ENCODE peak calls at places on chromosomes 6 and 20, in nine cellular contexts. B is endothelial cell, D is omental fat pad, T is nephron progenitor cell, R is choroid plexus epithelial cell, N is psoas muscle, U is OCI-LY7, C is PC-9, Z is RWPE1. F is an unnamed sample.
A peak's percentile ranks its signal among the peaks of the same experiment; 100 is the strongest.

GRCh38 chr6:79524065-79524464 is 13.2 kb downstream of the LCA5 start:
- DNase-seq in D (no peak), R (no peak), Z (no peak), T (no peak), U (no peak), N (no peak), C (no peak), B (no peak), F (no peak)

GRCh38 chr6:113994934-113995342 is 24.0 kb upstream of the HDAC2 start:
- DNase-seq in Z (peak; percentile 78), D (no peak), U (peak; percentile 40), R (peak; percentile 95), N (no peak), B (peak; percentile 66), T (peak; percentile 42), C (peak; percentile 66), F (peak; percentile 14)

GRCh38 chr6:149208071-149208670 is 109.3 kb upstream of the TAB2 start:
- DNase-seq in B (no peak), D (no peak), N (no peak), U (no peak), T (no peak), Z (no peak), C (no peak), R (no peak), F (no peak)

GRCh38 chr20:14986026-14986655 is 648.7 kb upstream of the FLRT3 start:
- DNase-seq in Z (peak; percentile 24), B (no peak), R (peak; percentile 27), U (no peak), C (peak; percentile 90), D (no peak), T (no peak), N (no peak), F (no peak)

GRCh38 chr20:7387638-7388193 is 552.5 kb downstream of the HAO1 start:
- DNase-seq in T (no peak), R (no peak), D (no peak), U (no peak), B (no peak), Z (no peak), C (no peak), N (no peak), F (no peak)

GRCh38 chr6:87472525-87473418 is at the start of gene SLC35A1:
- DNase-seq in R (peak; percentile 86), T (peak; percentile 86), N (peak; percentile 93), C (peak; percentile 49), B (peak; percentile 79), D (peak; percentile 57), Z (peak; percentile 78), U (peak; percentile 86), F (peak; percentile 90)

GRCh38 chr6:156848533-156848932 is 71.4 kb downstream of the ARID1B start:
- DNase-seq in R (peak; percentile 66), U (no peak), B (no peak), T (peak; percentile 44), D (no peak), C (no peak), Z (no peak), N (peak; percentile 86), F (no peak)

GRCh38 chr6:94645191-94645590 is 932.1 kb upstream of the MANEA start:
- DNase-seq in C (no peak), U (no peak), Z (no peak), B (no peak), T (no peak), D (no peak), R (no peak), N (no peak), F (no peak)

GRCh38 chr20:6715350-6716063 is 52.0 kb upstream of the BMP2 start:
- DNase-seq in D (no peak), C (no peak), U (no peak), Z (no peak), T (no peak), B (no peak), R (no peak), N (no peak), F (no peak)

GRCh38 chr20:17395729-17396128 is 135.4 kb downstream of the BFSP1 start:
- DNase-seq in C (no peak), N (no peak), U (no peak), R (no peak), T (no peak), Z (no peak), B (no peak), D (no peak), F (no peak)

GRCh38 chr20:10683537-10683936 is 9.7 kb upstream of the JAG1 start:
- DNase-seq in N (no peak), T (no peak), R (no peak), U (no peak), Z (no peak), C (no peak), D (no peak), B (no peak), F (no peak)

GRCh38 chr6:136446579-136447182 is 103.5 kb downstream of the MAP7 start:
- DNase-seq in T (no peak), C (no peak), Z (no peak), B (no peak), N (no peak), D (no peak), U (no peak), R (peak; percentile 23), F (no peak)

GRCh38 chr20:18943542-18943941 is 130.0 kb downstream of the SCP2D1 start:
- DNase-seq in C (peak; percentile 62), Z (no peak), T (no peak), D (no peak), N (no peak), B (no peak), U (no peak), R (no peak), F (no peak)

GRCh38 chr6:3415490-3415889 is 41.4 kb downstream of the SLC22A23 start:
- DNase-seq in R (no peak), T (no peak), U (no peak), B (no peak), D (no peak), N (peak; percentile 58), C (no peak), Z (no peak), F (no peak)

GRCh38 chr20:2402271-2402980 is 21.7 kb downstream of the TGM6 start:
- DNase-seq in D (no peak), B (no peak), Z (peak; percentile 69), C (peak; percentile 51), T (no peak), R (peak; percentile 75), U (no peak), N (no peak), F (no peak)

GRCh38 chr6:81900616-81901015 is 148.1 kb upstream of the TENT5A start:
- DNase-seq in N (no peak), R (no peak), C (no peak), B (no peak), Z (no peak), T (no peak), U (no peak), D (no peak), F (no peak)

GRCh38 chr20:33908351-33908750 is 85.4 kb upstream of the RALY start:
- DNase-seq in D (no peak), R (no peak), U (no peak), N (no peak), B (no peak), Z (no peak), C (peak; percentile 74), T (no peak), F (no peak)

DNA sequence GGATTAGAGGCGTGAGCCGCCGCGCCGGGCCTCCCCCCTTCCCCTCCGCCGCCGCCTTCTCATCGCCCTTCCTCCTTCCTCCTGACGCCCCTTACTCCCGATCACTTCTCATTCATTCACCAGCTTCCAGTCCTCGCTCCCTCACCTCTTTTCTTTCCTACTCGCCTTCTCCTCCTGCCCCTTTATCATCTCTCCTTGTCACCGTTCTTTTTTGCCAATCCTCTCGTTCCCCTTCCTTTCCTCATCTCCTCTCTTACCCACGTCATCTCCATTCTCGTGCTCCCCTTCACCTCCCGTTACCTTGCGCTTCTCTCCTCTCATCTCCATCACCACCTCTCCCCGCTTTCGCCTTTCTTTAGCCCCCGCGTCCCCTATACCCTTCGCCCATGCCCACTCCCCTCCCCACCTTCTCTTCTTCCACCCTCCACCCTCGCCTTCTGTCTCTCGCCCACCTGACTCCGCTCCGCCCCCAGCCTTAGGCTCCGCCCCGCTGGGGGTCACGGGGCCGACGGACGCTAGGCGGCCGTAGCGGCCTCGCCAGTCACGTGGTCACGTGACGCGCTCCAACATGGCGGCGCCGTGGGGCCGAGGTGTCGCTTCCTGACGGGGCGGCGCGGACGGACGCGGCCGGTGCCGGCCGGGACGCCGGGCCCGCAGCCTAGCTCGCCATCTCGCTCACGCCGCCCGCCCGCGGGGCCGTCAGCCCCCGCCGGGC is at the start of gene ARFGEF2:
- DNase-seq in T (peak; percentile 96), U (peak; percentile 97), C (peak; percentile 82), R (peak; percentile 93), B (peak; percentile 94), Z (peak; percentile 99), D (peak; percentile 88), N (peak; percentile 96), F (peak; percentile 97)
- TF ChIP-seq CTCF in T (no peak), U (no peak), C (peak; percentile 7), R (no peak), B (peak; percentile 18), Z (no peak), D (no peak), N (no peak), F (no peak)

DNA sequence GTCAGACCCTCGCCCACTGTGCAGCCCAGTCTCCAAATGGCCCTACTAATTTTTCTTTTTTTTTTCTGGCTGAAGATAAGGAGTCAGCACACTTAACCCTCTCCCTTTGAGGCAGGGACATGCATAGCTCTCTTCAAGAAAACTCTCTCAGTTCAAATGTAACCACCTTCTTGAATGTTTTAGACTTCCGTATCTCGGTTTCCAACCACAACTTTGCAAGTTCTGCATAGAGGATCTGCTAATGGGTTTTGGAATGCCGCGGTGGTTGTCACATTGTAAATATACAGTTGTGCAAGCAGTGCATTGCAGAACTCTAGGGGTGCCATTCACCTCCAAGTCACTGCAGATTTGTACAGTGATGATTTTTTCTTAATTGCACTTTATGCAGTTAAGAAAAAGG is 59.4 kb upstream of the SLC35B3 start:
- DNase-seq in B (no peak), N (no peak), R (no peak), Z (no peak), T (no peak), D (no peak), C (no peak), U (no peak), F (no peak)
- TF ChIP-seq CTCF in B (no peak), N (no peak), R (no peak), Z (no peak), T (no peak), D (no peak), C (no peak), U (no peak), F (no peak)

GRCh38 chr6:71248306-71248705 is 40.3 kb upstream of the OGFRL1 start:
- DNase-seq in C (peak; percentile 51), Z (peak; percentile 37), B (no peak), N (no peak), T (peak; percentile 49), D (no peak), U (peak; percentile 83), R (peak; percentile 89), F (no peak)
- TF ChIP-seq CTCF in C (no peak), Z (no peak), B (no peak), N (no peak), T (no peak), D (no peak), U (no peak), R (no peak), F (no peak)

DNA sequence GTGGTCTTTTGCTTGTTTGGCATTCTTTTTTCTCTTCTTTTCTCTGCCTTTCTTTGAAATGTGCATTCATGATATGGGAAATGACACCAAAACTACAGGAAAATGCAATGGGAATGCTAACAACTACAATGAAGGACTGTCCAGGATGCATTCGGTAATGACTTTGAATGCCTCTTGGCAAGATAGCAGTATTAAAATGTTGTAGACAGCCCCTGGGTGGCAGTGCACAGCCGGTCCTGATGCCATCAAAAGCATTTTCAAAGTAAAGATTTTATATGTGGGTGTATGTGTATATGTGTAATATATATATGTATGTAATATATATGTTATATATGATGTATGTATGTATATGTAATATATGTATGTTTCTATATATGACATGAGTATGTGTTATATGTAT is 218.9 kb upstream of the MMS22L start:
- DNase-seq in U (no peak), Z (no peak), R (no peak), C (no peak), N (no peak), D (no peak), T (no peak), B (no peak), F (no peak)
- TF ChIP-seq CTCF in U (no peak), Z (no peak), R (no peak), C (no peak), N (no peak), D (no peak), T (no peak), B (no peak), F (no peak)

F was measured in GM20000.